ENCODE peak calls at places on chromosome 21, in seven cellular contexts. One of them, this sample, is unnamed.

GRCh38 chr21:42739061-42739931 is 85.9 kb downstream of the PDE9A start:
- DNase-seq in PC-3: no peak
- DNase-seq in PC-9: no peak
- DNase-seq in fibroblast of lung: no peak
- DNase-seq in H1: no peak
- DNase-seq in IMR-90: peak; percentile 24
- DNase-seq in neuronal stem cell: no peak
- DNase-seq in this sample: no peak

GRCh38 chr21:27795418-27795817 is 828.5 kb upstream of the ADAMTS5 start:
- DNase-seq in IMR-90: no peak
- DNase-seq in PC-3: no peak
- DNase-seq in fibroblast of lung: no peak
- DNase-seq in neuronal stem cell: no peak
- DNase-seq in H1: no peak
- DNase-seq in PC-9: no peak
- DNase-seq in this sample: no peak

GRCh38 chr21:46229133-46229922 is 754 bp upstream of the LSS start:
- DNase-seq in PC-3: peak; percentile 37
- DNase-seq in PC-9: no peak
- DNase-seq in H1: no peak
- DNase-seq in fibroblast of lung: no peak
- DNase-seq in neuronal stem cell: peak; percentile 74
- DNase-seq in IMR-90: no peak
- DNase-seq in this sample: peak; percentile 75

GRCh38 chr21:17467392-17467791 is 45.5 kb upstream of the CXADR start:
- DNase-seq in neuronal stem cell: no peak
- DNase-seq in PC-9: no peak
- DNase-seq in PC-3: no peak
- DNase-seq in fibroblast of lung: peak; percentile 35
- DNase-seq in H1: no peak
- DNase-seq in IMR-90: no peak
- DNase-seq in this sample: peak; percentile 53

GRCh38 chr21:25171438-25171837 is 435.8 kb downstream of the MRPL39 start:
- DNase-seq in PC-3: peak; percentile 55
- DNase-seq in neuronal stem cell: no peak
- DNase-seq in PC-9: no peak
- DNase-seq in H1: no peak
- DNase-seq in IMR-90: peak; percentile 15
- DNase-seq in fibroblast of lung: peak; percentile 62
- DNase-seq in this sample: no peak

GRCh38 chr21:44931501-44932365 is 8.1 kb upstream of the SLX9 start:
- DNase-seq in PC-9: no peak
- DNase-seq in neuronal stem cell: no peak
- DNase-seq in fibroblast of lung: no peak
- DNase-seq in H1: no peak
- DNase-seq in IMR-90: no peak
- DNase-seq in PC-3: peak; percentile 49
- DNase-seq in this sample: no peak

GRCh38 chr21:43925609-43926008 is 60.6 kb downstream of the AGPAT3 start:
- DNase-seq in IMR-90: no peak
- DNase-seq in PC-3: no peak
- DNase-seq in neuronal stem cell: no peak
- DNase-seq in H1: peak; percentile 47
- DNase-seq in PC-9: no peak
- DNase-seq in fibroblast of lung: no peak
- DNase-seq in this sample: no peak

GRCh38 chr21:42379425-42380215 is 13.3 kb upstream of the TFF1 start:
- DNase-seq in fibroblast of lung: no peak
- DNase-seq in H1: no peak
- DNase-seq in PC-9: no peak
- DNase-seq in neuronal stem cell: no peak
- DNase-seq in PC-3: no peak
- DNase-seq in IMR-90: no peak
- DNase-seq in this sample: no peak

GRCh38 chr21:43734131-43734634 is 15.3 kb downstream of the PDXK start:
- DNase-seq in fibroblast of lung: no peak
- DNase-seq in PC-9: no peak
- DNase-seq in neuronal stem cell: no peak
- DNase-seq in IMR-90: no peak
- DNase-seq in PC-3: no peak
- DNase-seq in H1: no peak
- DNase-seq in this sample: no peak

GRCh38 chr21:14688412-14688811 is 142.3 kb upstream of the SAMSN1 start:
- DNase-seq in IMR-90: no peak
- DNase-seq in PC-9: no peak
- DNase-seq in fibroblast of lung: no peak
- DNase-seq in H1: no peak
- DNase-seq in PC-3: no peak
- DNase-seq in neuronal stem cell: no peak
- DNase-seq in this sample: no peak

GRCh38 chr21:43355196-43355924 is 71.6 kb downstream of the SIK1 start:
- DNase-seq in neuronal stem cell: no peak
- DNase-seq in PC-9: no peak
- DNase-seq in PC-3: no peak
- DNase-seq in H1: no peak
- DNase-seq in fibroblast of lung: no peak
- DNase-seq in IMR-90: no peak
- DNase-seq in this sample: no peak

GRCh38 chr21:46078322-46078981 is 19.5 kb upstream of the COL6A2 start:
- DNase-seq in PC-3: no peak
- DNase-seq in PC-9: no peak
- DNase-seq in IMR-90: no peak
- DNase-seq in neuronal stem cell: no peak
- DNase-seq in fibroblast of lung: no peak
- DNase-seq in H1: no peak
- DNase-seq in this sample: no peak

GRCh38 chr21:44407493-44407892 is 47.8 kb upstream of the LRRC3 start:
- DNase-seq in neuronal stem cell: no peak
- DNase-seq in fibroblast of lung: no peak
- DNase-seq in H1: no peak
- DNase-seq in PC-9: no peak
- DNase-seq in IMR-90: no peak
- DNase-seq in PC-3: no peak
- DNase-seq in this sample: no peak

GRCh38 chr21:33230518-33231324 is 983 bp downstream of the IFNAR2 start:
- DNase-seq in neuronal stem cell: peak; percentile 56
- DNase-seq in fibroblast of lung: peak; percentile 43
- DNase-seq in H1: no peak
- DNase-seq in IMR-90: peak; percentile 75
- DNase-seq in PC-9: peak; percentile 84
- DNase-seq in PC-3: peak; percentile 63
- DNase-seq in this sample: peak; percentile 61

GRCh38 chr21:42366292-42367010 is at the start of gene TFF1:
- DNase-seq in IMR-90: peak; percentile 10
- DNase-seq in fibroblast of lung: no peak
- DNase-seq in H1: no peak
- DNase-seq in neuronal stem cell: no peak
- DNase-seq in PC-3: peak; percentile 95
- DNase-seq in PC-9: peak; percentile 87
- DNase-seq in this sample: peak; percentile 84

DNA sequence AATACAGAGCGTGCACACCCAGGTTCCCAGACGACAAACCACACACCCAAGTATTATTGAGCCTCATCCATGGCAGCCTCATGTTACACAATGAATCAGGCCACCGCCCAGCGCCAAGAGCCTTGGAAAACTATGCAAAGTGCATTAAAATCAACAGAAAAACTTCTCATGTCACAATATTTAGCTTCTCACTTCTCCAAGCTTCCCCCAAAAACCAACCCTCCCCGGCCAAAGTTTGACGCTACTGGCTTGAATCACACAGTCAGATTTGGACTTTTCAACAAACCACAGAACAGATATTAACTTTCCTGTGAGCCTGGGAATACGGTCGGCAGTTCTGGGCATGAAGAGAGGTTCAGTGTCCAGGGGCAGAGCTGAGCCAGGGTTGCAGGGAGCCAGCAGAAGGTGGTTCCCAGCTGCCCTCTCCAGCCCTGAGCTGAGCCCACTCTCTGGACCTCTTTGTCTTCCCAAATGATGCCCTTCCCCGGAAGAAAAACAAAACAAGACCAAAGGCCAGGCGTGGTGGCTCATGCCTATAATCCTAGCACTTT is 71.1 kb downstream of the SETD4 start:
- DNase-seq in fibroblast of lung: peak; percentile 68
- DNase-seq in neuronal stem cell: no peak
- DNase-seq in PC-3: no peak
- DNase-seq in PC-9: no peak
- DNase-seq in IMR-90: no peak
- DNase-seq in H1: no peak
- DNase-seq in this sample: no peak
- H3K4me3 ChIP-seq in fibroblast of lung: no peak overlapping the region
- H3K4me3 ChIP-seq in neuronal stem cell: no peak overlapping the region
- H3K4me3 ChIP-seq in PC-3: no peak overlapping the region
- H3K4me3 ChIP-seq in PC-9: no peak overlapping the region
- H3K4me3 ChIP-seq in IMR-90: no peak overlapping the region
- H3K4me3 ChIP-seq in H1: no peak overlapping the region
- H3K4me3 ChIP-seq in this sample: no peak overlapping the region

GRCh38 chr21:41169258-41169576 is 1.3 kb downstream of the BACE2 start:
- DNase-seq in PC-3: no peak
- DNase-seq in neuronal stem cell: no peak
- DNase-seq in IMR-90: no peak
- DNase-seq in fibroblast of lung: no peak
- DNase-seq in H1: no peak
- DNase-seq in PC-9: no peak
- DNase-seq in this sample: no peak
- H2AFZ ChIP-seq in PC-3: peak overlapping the region; percentile 37
- H2AFZ ChIP-seq in neuronal stem cell: no peak overlapping the region
- H2AFZ ChIP-seq in IMR-90: peak overlapping the region; percentile 4
- H2AFZ ChIP-seq in fibroblast of lung: no peak overlapping the region
- H2AFZ ChIP-seq in H1: no peak overlapping the region
- H2AFZ ChIP-seq in PC-9: peak overlapping the region; percentile 73
- H2AFZ ChIP-seq in this sample: peak overlapping the region; percentile 25

GRCh38 chr21:37398697-37399096 is 32.1 kb downstream of the DYRK1A start:
- DNase-seq in PC-9: no peak
- DNase-seq in IMR-90: no peak
- DNase-seq in fibroblast of lung: no peak
- DNase-seq in PC-3: no peak
- DNase-seq in H1: no peak
- DNase-seq in neuronal stem cell: no peak
- DNase-seq in this sample: no peak

GRCh38 chr21:37389456-37389855 is 22.9 kb downstream of the DYRK1A start:
- DNase-seq in neuronal stem cell: no peak
- DNase-seq in PC-3: no peak
- DNase-seq in fibroblast of lung: no peak
- DNase-seq in IMR-90: no peak
- DNase-seq in PC-9: no peak
- DNase-seq in H1: no peak
- DNase-seq in this sample: no peak

GRCh38 chr21:37393786-37394185 is 27.2 kb downstream of the DYRK1A start:
- DNase-seq in PC-3: no peak
- DNase-seq in neuronal stem cell: no peak
- DNase-seq in IMR-90: no peak
- DNase-seq in H1: no peak
- DNase-seq in PC-9: no peak
- DNase-seq in fibroblast of lung: no peak
- DNase-seq in this sample: no peak

GRCh38 chr21:37396855-37397254 is 30.3 kb downstream of the DYRK1A start:
- DNase-seq in PC-9: no peak
- DNase-seq in H1: no peak
- DNase-seq in IMR-90: no peak
- DNase-seq in fibroblast of lung: no peak
- DNase-seq in PC-3: no peak
- DNase-seq in neuronal stem cell: no peak
- DNase-seq in this sample: no peak

DNA sequence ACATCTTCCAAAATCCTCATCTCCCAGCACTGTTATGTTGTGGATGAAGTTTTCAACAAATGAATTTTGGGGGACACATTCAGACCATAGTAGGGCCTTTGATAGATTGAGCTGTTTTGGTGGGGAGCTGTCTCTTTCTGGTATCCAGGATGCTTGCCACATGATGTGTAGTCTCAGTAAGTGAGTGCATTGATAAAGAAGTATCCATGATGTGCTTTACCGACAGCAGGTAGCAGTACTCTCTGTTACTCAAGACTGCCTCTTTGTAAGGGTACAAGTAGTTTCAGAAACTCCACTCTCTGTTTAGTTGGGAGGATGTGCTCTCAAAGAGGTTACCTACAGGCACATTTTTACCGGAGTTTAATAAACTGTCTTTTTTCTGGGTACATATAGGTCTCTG is 26.5 kb downstream of the DYRK1A start:
- DNase-seq in H1: no peak
- DNase-seq in PC-9: no peak
- DNase-seq in IMR-90: no peak
- DNase-seq in neuronal stem cell: no peak
- DNase-seq in fibroblast of lung: no peak
- DNase-seq in PC-3: no peak
- DNase-seq in this sample: no peak
- H3K4me1 ChIP-seq in H1: peaks cover 10% of the 10 kb centered on the region
- H3K4me1 ChIP-seq in PC-9: no peaks in the 10 kb centered on the region
- H3K4me1 ChIP-seq in IMR-90: peaks cover 10% of the 10 kb centered on the region
- H3K4me1 ChIP-seq in neuronal stem cell: no peaks in the 10 kb centered on the region
- H3K4me1 ChIP-seq in fibroblast of lung: no peaks in the 10 kb centered on the region
- H3K4me1 ChIP-seq in PC-3: no peaks in the 10 kb centered on the region
- H3K4me1 ChIP-seq in this sample: no peaks in the 10 kb centered on the region

DNA sequence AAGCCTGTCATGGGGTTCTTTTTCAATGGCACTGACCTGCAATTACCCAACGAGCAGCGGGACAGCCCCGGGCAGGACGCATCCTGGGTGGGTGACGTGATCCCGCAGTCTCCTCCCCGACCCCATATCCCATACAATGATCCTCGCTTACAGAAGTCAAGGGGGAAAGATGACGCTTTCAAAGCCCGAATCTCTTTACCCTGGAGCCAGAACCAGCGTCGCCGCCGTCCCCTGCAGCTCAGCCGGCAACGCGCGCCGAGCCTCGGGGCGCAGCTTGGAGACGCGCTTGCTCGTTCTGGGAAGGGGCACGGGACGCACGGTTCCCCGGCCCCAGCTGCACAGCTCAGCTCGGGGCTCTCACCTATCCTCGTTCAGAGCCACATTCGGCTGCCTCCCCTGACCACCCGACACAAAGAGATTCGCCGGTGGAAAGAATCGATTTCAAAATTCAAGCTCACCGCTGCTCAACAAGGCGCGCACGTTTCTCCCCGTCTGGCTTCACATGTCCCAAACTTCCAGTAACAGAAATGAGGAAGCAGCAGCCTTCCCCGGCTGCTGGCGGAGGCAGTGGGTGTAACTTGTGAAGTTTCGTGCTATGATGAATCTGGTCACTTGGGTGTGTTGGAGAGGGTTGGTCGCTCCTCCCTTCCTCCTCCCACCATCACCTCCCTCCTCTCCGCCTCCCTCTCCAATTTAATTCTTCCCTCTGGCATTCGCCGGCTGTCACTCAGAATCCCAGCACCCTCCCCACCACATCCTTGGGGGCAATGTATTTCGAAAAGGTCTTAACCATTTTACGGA is at the start of gene TIAM1:
- DNase-seq in PC-3: peak; percentile 89
- DNase-seq in IMR-90: peak; percentile 66
- DNase-seq in neuronal stem cell: peak; percentile 42
- DNase-seq in fibroblast of lung: peak; percentile 62
- DNase-seq in PC-9: peak; percentile 82
- DNase-seq in H1: peak; percentile 70
- DNase-seq in this sample: peak; percentile 67
- H3K4me3 ChIP-seq in PC-3: peak within 1 kb of the TSS; percentile 85
- H3K4me3 ChIP-seq in IMR-90: peak within 1 kb of the TSS; percentile 54
- H3K4me3 ChIP-seq in neuronal stem cell: peak within 1 kb of the TSS; percentile 86
- H3K4me3 ChIP-seq in fibroblast of lung: peak within 1 kb of the TSS; percentile 16
- H3K4me3 ChIP-seq in PC-9: peak within 1 kb of the TSS; percentile 81
- H3K4me3 ChIP-seq in H1: peak within 1 kb of the TSS; percentile 75
- H3K4me3 ChIP-seq in this sample: peak within 1 kb of the TSS; percentile 78

This sample was measured in hepatocyte.